ENCODE peak calls at places on chromosome 10, in ten cellular contexts. L, O, P, B, F, S, A, X, Z and H are unnamed samples.

GRCh38 chr10:88184543-88185297 is 321.3 kb downstream of the PTEN start:
- DNase-seq in L (no peak), O (no peak), P (no peak), B (no peak), F (no peak), S (no peak), A (no peak), X (no peak), Z (no peak), H (no peak)

GRCh38 chr10:118114992-118115391 is 68.3 kb upstream of the RAB11FIP2 start:
- DNase-seq in L (no peak), O (no peak), P (no peak), B (no peak), F (no peak), S (no peak), A (no peak), X (no peak), Z (no peak), H (no peak)

GRCh38 chr10:93386496-93387369 is 95.4 kb downstream of the MYOF start:
- DNase-seq in L (peak), O (peak), P (no peak), B (no peak), F (no peak), S (no peak), A (no peak), X (no peak), Z (no peak), H (peak)

GRCh38 chr10:84415539-84416244 is 87.3 kb downstream of the CCSER2 start:
- DNase-seq in L (no peak), O (peak), P (no peak), B (no peak), F (no peak), S (no peak), A (no peak), X (no peak), Z (no peak), H (peak)

GRCh38 chr10:4678023-4678950 is 147.7 kb upstream of the AKR1E2 start:
- DNase-seq in L (peak), O (peak), P (no peak), B (no peak), F (no peak), S (no peak), A (no peak), X (no peak), Z (no peak), H (no peak)

GRCh38 chr10:92363498-92363897 is 72.5 kb downstream of the MARCHF5 start:
- DNase-seq in L (no peak), O (no peak), P (no peak), B (no peak), F (no peak), S (no peak), A (no peak), X (no peak), Z (no peak), H (no peak)

GRCh38 chr10:102720775-102721301 is 6.4 kb downstream of the SFXN2 start:
- DNase-seq in L (no peak), O (no peak), P (no peak), B (no peak), F (no peak), S (no peak), A (no peak), X (no peak), Z (no peak), H (no peak)

GRCh38 chr10:77226434-77226833 is 411.2 kb downstream of the KCNMA1 start:
- DNase-seq in L (no peak), O (no peak), P (no peak), B (no peak), F (no peak), S (no peak), A (no peak), X (no peak), Z (no peak), H (no peak)

GRCh38 chr10:7464703-7465102 is 53.9 kb upstream of the SFMBT2 start:
- DNase-seq in L (no peak), O (no peak), P (no peak), B (no peak), F (no peak), S (no peak), A (no peak), X (no peak), Z (no peak), H (no peak)